ENCODE peak calls at places on chromosomes 6 and 20, in eight cellular contexts. N, X, E, I, Y, L, V and Z are unnamed samples.
A peak's percentile ranks its signal among the peaks of the same experiment; 100 is the strongest.

GRCh38 chr6:710601-711571 is 17.9 kb upstream of the EXOC2 start:
- DNase-seq in V (peak; percentile 20), E (peak; percentile 61), I (peak; percentile 43), X (peak; percentile 71), L (peak; percentile 70), Y (no peak), N (peak; percentile 35), Z (no peak)

GRCh38 chr6:25945175-25945574 is 14.7 kb upstream of the SLC17A2 start:
- DNase-seq in L (no peak), V (no peak), N (no peak), X (no peak), I (peak; percentile 39), E (no peak), Y (no peak), Z (no peak)

GRCh38 chr6:126040394-126040793 is 54.1 kb downstream of the TRMT11 start:
- DNase-seq in Y (no peak), L (peak; percentile 18), V (no peak), X (no peak), N (no peak), E (no peak), I (no peak), Z (no peak)

GRCh38 chr6:21987501-21987957 is 309.3 kb downstream of the PRL start:
- DNase-seq in N (peak; percentile 83), L (peak; percentile 94), I (peak; percentile 4), X (peak; percentile 80), Y (peak; percentile 88), V (peak; percentile 49), E (peak; percentile 44), Z (peak; percentile 60)

GRCh38 chr20:15899972-15900371 is 673.3 kb downstream of the KIF16B start:
- DNase-seq in N (no peak), E (no peak), I (no peak), L (no peak), V (no peak), X (no peak), Y (no peak), Z (no peak)

GRCh38 chr6:129369737-129370136 is 340.2 kb downstream of the ARHGAP18 start:
- DNase-seq in V (no peak), Y (no peak), L (peak; percentile 2), X (no peak), I (no peak), N (no peak), E (no peak), Z (no peak)

GRCh38 chr6:135850882-135851281 is 619 bp upstream of the PDE7B start:
- DNase-seq in V (no peak), L (no peak), X (no peak), Y (no peak), I (no peak), N (no peak), E (no peak), Z (no peak)

GRCh38 chr6:14743465-14744211 is 502.2 kb upstream of the JARID2 start:
- DNase-seq in Y (no peak), N (peak; percentile 99), E (peak; percentile 66), X (peak; percentile 36), I (no peak), L (peak; percentile 99), V (no peak), Z (peak; percentile 88)

GRCh38 chr6:136738178-136739057 is 53.9 kb downstream of the MAP3K5 start:
- DNase-seq in L (peak; percentile 61), X (peak; percentile 42), Y (no peak), E (no peak), I (no peak), V (no peak), N (no peak), Z (no peak)

GRCh38 chr20:35478804-35479472 is 23.5 kb downstream of the CEP250 start:
- DNase-seq in I (no peak), Y (no peak), X (no peak), E (no peak), L (peak; percentile 20), V (peak; percentile 31), N (no peak), Z (no peak)

GRCh38 chr6:159595173-159595572 is 97.9 kb downstream of the SOD2 start:
- DNase-seq in I (no peak), L (peak; percentile 67), X (no peak), N (peak; percentile 87), V (no peak), Y (no peak), E (no peak), Z (no peak)

GRCh38 chr6:12012231-12012565 is at the start of gene HIVEP1:
- DNase-seq in E (peak; percentile 31), X (no peak), L (no peak), Y (no peak), I (no peak), V (no peak), N (no peak), Z (no peak)

GRCh38 chr20:37992802-37993538 is 40.3 kb downstream of the TTI1 start:
- DNase-seq in V (peak; percentile 54), N (peak; percentile 92), Y (no peak), L (peak; percentile 82), X (peak; percentile 74), E (no peak), I (no peak), Z (no peak)

GRCh38 chr6:104796031-104796785 is 63.5 kb downstream of the HACE1 start:
- DNase-seq in L (no peak), N (no peak), E (no peak), X (no peak), Y (no peak), I (no peak), V (no peak), Z (no peak)

GRCh38 chr20:38726849-38727601 is 2.7 kb downstream of the SLC32A1 start:
- DNase-seq in Y (no peak), N (no peak), V (peak; percentile 57), I (peak; percentile 52), E (no peak), L (peak; percentile 29), X (no peak), Z (no peak)

GRCh38 chr6:108417027-108417426 is 122.2 kb downstream of the AFG1L start:
- DNase-seq in E (no peak), X (no peak), V (no peak), L (peak; percentile 30), N (no peak), I (no peak), Y (no peak), Z (no peak)